ENCODE peak calls at places on chromosomes 7 and 10, in four cellular contexts. One of them, this sample, is unnamed.
A peak's percentile ranks its signal among the peaks of the same experiment; 100 is the strongest.

GRCh38 chr7:155591055-155591750 is 44.8 kb upstream of the CNPY1 start:
- DNase-seq in GM23248: no peak
- DNase-seq in ELR: no peak
- DNase-seq in glutamatergic neuron: no peak
- DNase-seq in this sample: peak; percentile 53

GRCh38 chr7:157815061-157816022 is 478.5 kb downstream of the DNAJB6 start:
- DNase-seq in ELR: no peak
- DNase-seq in glutamatergic neuron: no peak
- DNase-seq in GM23248: no peak
- DNase-seq in this sample: no peak

GRCh38 chr10:77965294-77965693 is 38.7 kb upstream of the DLG5 start:
- DNase-seq in ELR: peak; percentile 87
- DNase-seq in glutamatergic neuron: no peak
- DNase-seq in GM23248: peak; percentile 95
- DNase-seq in this sample: no peak

GRCh38 chr10:19668104-19668503 is 148.1 kb upstream of the PLXDC2 start:
- DNase-seq in ELR: no peak
- DNase-seq in glutamatergic neuron: no peak
- DNase-seq in GM23248: no peak
- DNase-seq in this sample: no peak

GRCh38 chr10:58070964-58071363 is 196.7 kb downstream of the IPMK start:
- DNase-seq in ELR: no peak
- DNase-seq in GM23248: no peak
- DNase-seq in glutamatergic neuron: no peak
- DNase-seq in this sample: no peak

GRCh38 chr7:29327455-29327854 is 132.9 kb downstream of the CHN2 start:
- DNase-seq in glutamatergic neuron: no peak
- DNase-seq in GM23248: no peak
- DNase-seq in ELR: no peak
- DNase-seq in this sample: no peak

GRCh38 chr7:37999673-38000072 is 79.2 kb downstream of the EPDR1 start:
- DNase-seq in glutamatergic neuron: no peak
- DNase-seq in ELR: no peak
- DNase-seq in GM23248: no peak
- DNase-seq in this sample: no peak

GRCh38 chr10:118625504-118625903 is 30.1 kb upstream of the PRLHR start:
- DNase-seq in glutamatergic neuron: no peak
- DNase-seq in GM23248: no peak
- DNase-seq in ELR: no peak
- DNase-seq in this sample: no peak

GRCh38 chr10:21972584-21972983 is 30.9 kb downstream of the DNAJC1 start:
- DNase-seq in glutamatergic neuron: no peak
- DNase-seq in GM23248: no peak
- DNase-seq in ELR: no peak
- DNase-seq in this sample: no peak

GRCh38 chr10:88239212-88239611 is 343.9 kb downstream of the RNLS start:
- DNase-seq in glutamatergic neuron: no peak
- DNase-seq in GM23248: no peak
- DNase-seq in ELR: no peak
- DNase-seq in this sample: no peak

GRCh38 chr10:71641986-71642385 is 77.6 kb downstream of the C10orf105 start:
- DNase-seq in GM23248: no peak
- DNase-seq in glutamatergic neuron: no peak
- DNase-seq in ELR: no peak
- DNase-seq in this sample: no peak

GRCh38 chr7:83347836-83348482 is 185.3 kb upstream of the PCLO start:
- DNase-seq in glutamatergic neuron: no peak
- DNase-seq in ELR: peak; percentile 78
- DNase-seq in GM23248: peak; percentile 79
- DNase-seq in this sample: no peak

GRCh38 chr10:493391-494148 is 195.9 kb downstream of the DIP2C start:
- DNase-seq in glutamatergic neuron: no peak
- DNase-seq in GM23248: no peak
- DNase-seq in ELR: no peak
- DNase-seq in this sample: no peak

GRCh38 chr7:122430710-122431109 is 126.2 kb upstream of the FEZF1 start:
- DNase-seq in glutamatergic neuron: no peak
- DNase-seq in ELR: no peak
- DNase-seq in GM23248: peak; percentile 5
- DNase-seq in this sample: no peak